ENCODE peak calls at places on chromosomes 3 and 15, in nine cellular contexts. Y is heart left ventricle, V is foreskin fibroblast, U is thyroid gland, G is AG09309, I is esophagus squamous epithelium, L is Peyer's patch, M is AG10803, D is suprapubic skin. B is an unnamed sample.

GRCh38 chr3:120497318-120497717 is 46.5 kb upstream of the FSTL1 start:
- DNase-seq in Y (no peak), V (peak; percentile 95), U (no peak), G (peak; percentile 76), I (no peak), L (no peak), M (peak; percentile 89), D (no peak), B (peak; percentile 78)

GRCh38 chr3:46078712-46079400 is 51.6 kb upstream of the XCR1 start:
- DNase-seq in Y (peak; percentile 61), V (peak; percentile 96), U (peak; percentile 96), G (peak; percentile 84), I (peak; percentile 35), L (peak; percentile 99), M (peak; percentile 88), D (peak; percentile 94), B (peak; percentile 90)

GRCh38 chr15:81752149-81752942 is 293.5 kb downstream of the MEX3B start:
- DNase-seq in Y (no peak), V (peak; percentile 27), U (peak; percentile 42), G (no peak), I (no peak), L (no peak), M (peak; percentile 57), D (peak; percentile 82), B (no peak)

GRCh38 chr15:98439523-98439942 is 208.8 kb upstream of the IGF1R start:
- DNase-seq in Y (no peak), V (no peak), U (no peak), G (no peak), I (no peak), L (no peak), M (no peak), D (no peak), B (no peak)

GRCh38 chr3:151301787-151302186 is 14.8 kb downstream of the GPR87 start:
- DNase-seq in Y (no peak), V (peak; percentile 75), U (no peak), G (no peak), I (no peak), L (no peak), M (peak; percentile 61), D (no peak), B (peak; percentile 52)

GRCh38 chr15:83284563-83285283 is at the start of gene BNC1:
- DNase-seq in Y (no peak), V (peak; percentile 20), U (no peak), G (no peak), I (no peak), L (no peak), M (peak; percentile 26), D (no peak), B (no peak)

GRCh38 chr3:41026394-41027177 is 172.7 kb upstream of the CTNNB1 start:
- DNase-seq in Y (no peak), V (no peak), U (peak; percentile 32), G (no peak), I (no peak), L (no peak), M (peak; percentile 31), D (no peak), B (peak; percentile 7)

GRCh38 chr3:127337911-127338531 is 50.2 kb upstream of the PRR20G start:
- DNase-seq in Y (no peak), V (no peak), U (no peak), G (no peak), I (no peak), L (no peak), M (no peak), D (no peak), B (no peak)

GRCh38 chr15:72271895-72272212 is 500 bp downstream of the PARP6 start:
- DNase-seq in Y (no peak), V (peak; percentile 28), U (no peak), G (no peak), I (no peak), L (no peak), M (peak; percentile 3), D (no peak), B (no peak)

GRCh38 chr15:72271221-72271620 is 1.1 kb downstream of the PARP6 start:
- DNase-seq in Y (no peak), V (no peak), U (no peak), G (no peak), I (no peak), L (no peak), M (peak; percentile 5), D (no peak), B (no peak)

GRCh38 chr15:72272997-72273352 is 621 bp upstream of the PARP6 start:
- DNase-seq in Y (no peak), V (no peak), U (no peak), G (no peak), I (no peak), L (no peak), M (no peak), D (no peak), B (no peak)

GRCh38 chr15:72269739-72270138 is 2.6 kb downstream of the PARP6 start:
- DNase-seq in Y (no peak), V (no peak), U (no peak), G (no peak), I (no peak), L (no peak), M (no peak), D (no peak), B (no peak)

GRCh38 chr15:72272213-72272996 is at the start of gene PARP6:
- DNase-seq in Y (peak; percentile 99), V (peak; percentile 99), U (peak; percentile 99), G (peak; percentile 90), I (peak; percentile 91), L (peak; percentile 95), M (peak; percentile 99), D (peak; percentile 98), B (peak; percentile 94)
- TF ChIP-seq CTCF in Y (peak; percentile 61), V (peak; percentile 63), U (peak; percentile 68), G (peak; percentile 73), I (peak; percentile 59), L (peak; percentile 64), M (peak; percentile 65), D (peak; percentile 70), B (peak; percentile 61)

GRCh38 chr15:90376789-90377188 is 11.3 kb upstream of the IQGAP1 start:
- DNase-seq in Y (no peak), V (no peak), U (no peak), G (no peak), I (no peak), L (peak; percentile 49), M (no peak), D (no peak), B (no peak)
- H3K4me3 ChIP-seq in Y (no peak overlapping the region), V (no peak overlapping the region), U (no peak overlapping the region), G (no peak overlapping the region), I (no peak overlapping the region), L (no peak overlapping the region), M (no peak overlapping the region), D (no peak overlapping the region), B (no peak overlapping the region)

GRCh38 chr15:49223536-49224274 is 53.7 kb downstream of the GALK2 start:
- DNase-seq in Y (no peak), V (peak; percentile 44), U (no peak), G (no peak), I (no peak), L (no peak), M (peak; percentile 74), D (no peak), B (no peak)

GRCh38 chr15:49229922-49230321 is 59.9 kb downstream of the GALK2 start:
- DNase-seq in Y (no peak), V (no peak), U (no peak), G (no peak), I (no peak), L (no peak), M (no peak), D (no peak), B (no peak)

GRCh38 chr15:49227602-49228001 is 57.6 kb downstream of the GALK2 start:
- DNase-seq in Y (no peak), V (no peak), U (no peak), G (no peak), I (no peak), L (no peak), M (no peak), D (no peak), B (no peak)

DNA sequence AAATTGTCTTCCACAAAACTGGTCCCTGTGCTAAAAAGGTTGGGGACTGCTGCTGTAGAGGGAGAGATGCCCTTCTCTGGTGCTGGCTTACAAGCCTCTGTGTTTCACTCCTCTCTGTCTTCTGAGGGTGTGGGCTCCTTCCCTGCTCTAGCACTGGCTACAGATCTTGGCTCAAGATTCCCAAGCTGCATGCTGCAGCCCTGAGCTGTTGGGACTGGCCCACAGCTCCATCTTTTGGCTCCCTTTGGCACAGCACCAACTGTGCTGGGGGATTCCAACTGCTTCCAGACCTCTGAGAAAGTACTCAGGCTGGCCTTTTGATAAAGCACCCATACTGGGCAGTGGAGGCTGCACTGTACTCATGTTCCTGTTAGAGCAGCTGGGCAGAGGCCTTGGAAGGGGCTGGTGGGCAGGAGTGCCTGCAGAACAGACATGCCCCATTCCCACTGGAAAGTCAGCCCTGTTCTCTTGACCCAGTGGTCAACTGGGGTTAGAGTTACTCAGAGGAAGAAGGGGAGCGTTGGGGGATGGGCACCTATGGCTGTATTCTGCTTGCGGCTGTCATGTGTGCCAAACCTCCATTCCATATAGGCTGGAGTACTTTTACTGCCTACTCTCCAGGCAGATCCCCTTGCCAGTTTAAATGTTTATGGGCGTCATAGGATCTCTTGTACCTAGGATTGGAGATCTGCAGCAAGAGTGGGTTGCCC is 55.7 kb downstream of the GALK2 start:
- DNase-seq in Y (peak; percentile 47), V (peak; percentile 36), U (no peak), G (no peak), I (no peak), L (no peak), M (no peak), D (no peak), B (no peak)
- TF ChIP-seq CTCF in Y (no peak), V (peak; percentile 10), U (no peak), G (no peak), I (no peak), L (no peak), M (no peak), D (no peak), B (peak; percentile 14)

GRCh38 chr15:40323953-40324937 is 753 bp downstream of the INAFM2 start:
- DNase-seq in Y (peak; percentile 66), V (peak; percentile 54), U (no peak), G (no peak), I (no peak), L (peak; percentile 31), M (no peak), D (no peak), B (no peak)

GRCh38 chr15:40323239-40323952 is at the start of gene INAFM2:
- DNase-seq in Y (peak; percentile 96), V (peak; percentile 95), U (peak; percentile 96), G (peak; percentile 45), I (peak; percentile 53), L (peak; percentile 92), M (peak; percentile 92), D (peak; percentile 89), B (peak; percentile 85)

GRCh38 chr15:40325700-40326099 is 2.2 kb downstream of the INAFM2 start:
- DNase-seq in Y (no peak), V (no peak), U (no peak), G (no peak), I (no peak), L (no peak), M (no peak), D (no peak), B (no peak)

GRCh38 chr15:40327338-40327917 is 3.9 kb downstream of the INAFM2 start:
- DNase-seq in Y (peak; percentile 44), V (no peak), U (no peak), G (no peak), I (no peak), L (no peak), M (no peak), D (no peak), B (no peak)

DNA sequence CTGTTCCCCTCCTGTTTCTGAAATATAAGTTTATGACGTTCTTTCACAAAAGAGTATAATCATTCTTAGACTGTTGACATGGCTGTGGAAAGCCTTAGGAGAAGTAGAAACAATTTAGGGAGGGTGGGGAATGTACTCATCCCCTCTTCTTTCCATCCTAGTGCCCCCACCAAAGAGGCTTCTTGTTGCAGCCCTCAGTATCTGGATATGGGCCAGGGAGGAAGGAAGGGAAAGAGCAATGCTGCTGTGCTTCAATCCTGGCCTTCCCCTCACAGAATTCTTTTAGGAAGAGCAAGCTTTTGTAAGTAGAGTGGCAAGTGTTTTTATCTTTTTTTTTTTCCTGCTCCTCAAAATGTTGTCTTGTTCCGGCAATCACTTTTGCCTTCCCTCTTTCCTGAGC is 1.7 kb downstream of the INAFM2 start:
- DNase-seq in Y (no peak), V (peak; percentile 42), U (no peak), G (no peak), I (no peak), L (no peak), M (no peak), D (no peak), B (no peak)
- H3K4me3 ChIP-seq in Y (peak overlapping the region; percentile 73), V (peak overlapping the region; percentile 64), U (no peak overlapping the region), G (no peak overlapping the region), I (no peak overlapping the region), L (peak overlapping the region; percentile 93), M (peak overlapping the region; percentile 74), D (peak overlapping the region; percentile 85), B (peak overlapping the region; percentile 71)

B was measured in AG04450.